ENCODE peak calls at places on chromosomes 6 and 20, in six cellular contexts. Y is H1, D is thyroid gland, V is vagina, T is stomach, L is IMR-90. G is an unnamed sample.
A peak's percentile ranks its signal among the peaks of the same experiment; 100 is the strongest.

GRCh38 chr20:59933296-59933848 is at the start of gene SYCP2:
- DNase-seq in V (no peak), L (no peak), T (peak; percentile 61), D (peak; percentile 31), Y (no peak), G (peak; percentile 39)

GRCh38 chr6:45737331-45738056 is 278.2 kb downstream of the CLIC5 start:
- DNase-seq in Y (no peak), V (no peak), D (no peak), T (no peak), L (no peak), G (no peak)

GRCh38 chr20:50395258-50395729 is 114.9 kb upstream of the PTPN1 start:
- DNase-seq in D (peak; percentile 53), V (no peak), T (peak; percentile 89), L (peak; percentile 34), Y (no peak), G (no peak)

GRCh38 chr20:22584630-22584921 is 204 bp upstream of the FOXA2 start:
- DNase-seq in T (peak; percentile 92), Y (peak; percentile 79), V (no peak), L (no peak), D (peak; percentile 53), G (no peak)

GRCh38 chr20:25077610-25078169 is 4.3 kb downstream of the VSX1 start:
- DNase-seq in L (peak; percentile 6), Y (peak; percentile 47), V (peak; percentile 65), D (no peak), T (peak; percentile 49), G (no peak)

GRCh38 chr6:143194095-143194589 is 133.5 kb downstream of the AIG1 start:
- DNase-seq in D (no peak), V (no peak), T (no peak), Y (no peak), L (no peak), G (no peak)

GRCh38 chr6:24325978-24326377 is 31.9 kb downstream of the DCDC2 start:
- DNase-seq in V (no peak), D (no peak), T (no peak), L (no peak), Y (no peak), G (no peak)

GRCh38 chr6:16909599-16910360 is 148.5 kb upstream of the ATXN1 start:
- DNase-seq in V (no peak), Y (no peak), L (peak; percentile 91), T (no peak), D (no peak), G (no peak)

GRCh38 chr6:72425003-72425681 is 196.7 kb upstream of the KCNQ5 start:
- DNase-seq in D (no peak), V (no peak), Y (no peak), T (no peak), L (peak; percentile 93), G (no peak)

GRCh38 chr20:52291109-52291508 is 99.5 kb upstream of the ZFP64 start:
- DNase-seq in T (no peak), V (no peak), Y (no peak), D (no peak), L (no peak), G (no peak)

GRCh38 chr20:13364278-13365170 is 143.4 kb downstream of the ISM1 start:
- DNase-seq in V (no peak), L (no peak), Y (no peak), D (no peak), T (no peak), G (no peak)

GRCh38 chr20:63980317-63980805 is 571 bp upstream of the PRPF6 start:
- DNase-seq in V (no peak), L (no peak), D (no peak), Y (no peak), T (no peak), G (no peak)

GRCh38 chr20:35327074-35327976 is 35.1 kb upstream of the FAM83C start:
- DNase-seq in T (peak; percentile 58), D (no peak), V (no peak), Y (no peak), L (peak; percentile 46), G (peak; percentile 37)

GRCh38 chr6:84635081-84635745 is 129.2 kb downstream of the TBX18 start:
- DNase-seq in Y (no peak), D (no peak), V (no peak), T (no peak), L (peak; percentile 58), G (no peak)

GRCh38 chr6:24344981-24345380 is 12.9 kb downstream of the DCDC2 start:
- DNase-seq in L (no peak), D (no peak), V (no peak), T (no peak), Y (no peak), G (no peak)

GRCh38 chr6:158870418-158870957 is 51.3 kb upstream of the EZR start:
- DNase-seq in D (no peak), L (no peak), T (no peak), Y (no peak), V (no peak), G (no peak)

GRCh38 chr20:40156600-40157307 is 532.3 kb downstream of the MAFB start:
- DNase-seq in L (no peak), T (no peak), Y (no peak), V (no peak), D (no peak), G (no peak)

GRCh38 chr6:21935561-21936028 is 342.0 kb downstream of the SOX4 start:
- DNase-seq in T (peak; percentile 55), D (peak; percentile 50), L (peak; percentile 69), V (no peak), Y (no peak), G (peak; percentile 28)

DNA sequence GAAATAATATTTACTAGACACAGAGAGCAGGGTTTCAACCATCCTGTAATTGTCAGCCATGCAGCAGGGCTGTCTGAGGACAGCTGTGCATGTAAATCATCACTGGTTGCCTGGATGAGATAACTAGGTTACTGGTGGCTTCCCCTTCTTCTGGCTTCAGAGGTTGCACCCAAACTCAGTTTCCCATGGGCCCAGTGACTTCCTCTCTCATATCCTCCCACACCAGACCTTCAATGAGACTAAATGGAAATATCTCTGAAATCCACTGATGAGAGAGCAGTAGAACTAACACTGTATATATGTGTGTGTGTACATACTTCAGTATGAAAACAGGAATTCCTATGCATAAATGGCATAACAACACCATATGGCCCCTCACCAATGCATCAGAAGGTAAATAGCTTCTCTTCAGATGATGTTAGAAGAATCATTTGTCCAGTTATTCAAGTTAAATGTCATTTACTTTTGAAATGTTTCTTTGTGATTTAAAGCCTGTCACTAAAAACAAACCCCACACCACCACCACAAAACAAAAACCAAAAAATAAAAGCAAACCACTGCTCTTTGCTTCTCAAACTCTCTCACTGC is 51.0 kb upstream of the IL20RA start:
- DNase-seq in D (no peak), Y (no peak), V (no peak), L (no peak), T (no peak), G (no peak)
- TF ChIP-seq POLR2A in D (no peak), Y (no peak), V (no peak), L (no peak), T (no peak), G (no peak)

DNA sequence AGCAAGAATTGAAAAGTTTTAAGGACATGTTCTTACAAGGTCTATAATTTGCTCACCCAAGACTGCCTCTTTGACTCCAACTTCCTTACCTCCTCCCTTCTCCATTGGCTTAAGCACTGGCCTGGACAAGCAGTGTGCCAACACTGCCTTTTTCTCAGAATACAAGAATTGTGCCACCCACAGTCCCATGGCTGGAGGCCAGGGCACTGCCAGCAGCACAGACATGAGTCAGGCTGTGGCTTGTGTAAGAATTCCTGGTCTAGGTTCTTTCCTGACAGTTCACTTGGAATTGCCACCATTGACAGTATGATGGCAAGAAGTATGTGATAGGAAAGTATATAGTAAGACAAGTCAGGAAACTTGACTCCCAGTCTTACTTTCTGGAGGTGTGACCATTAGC is 202.7 kb upstream of the MARCKS start:
- DNase-seq in L (peak; percentile 30), Y (no peak), T (peak; percentile 84), D (peak; percentile 87), V (no peak), G (no peak)
- TF ChIP-seq POLR2A in L (no peak), Y (no peak), T (no peak), D (no peak), V (no peak), G (no peak)

GRCh38 chr6:36756761-36757160 is 59.1 kb downstream of the RAB44 start:
- DNase-seq in T (no peak), Y (no peak), D (no peak), V (no peak), L (no peak), G (no peak)

GRCh38 chr6:36757206-36757605 is 59.6 kb downstream of the RAB44 start:
- DNase-seq in V (no peak), L (no peak), T (no peak), D (no peak), Y (no peak), G (no peak)

GRCh38 chr6:36754582-36755434 is 57.2 kb downstream of the RAB44 start:
- DNase-seq in Y (no peak), V (no peak), T (no peak), D (no peak), L (no peak), G (no peak)

GRCh38 chr6:36753671-36754485 is 56.3 kb downstream of the RAB44 start:
- DNase-seq in T (no peak), V (no peak), D (no peak), L (no peak), Y (no peak), G (no peak)

DNA sequence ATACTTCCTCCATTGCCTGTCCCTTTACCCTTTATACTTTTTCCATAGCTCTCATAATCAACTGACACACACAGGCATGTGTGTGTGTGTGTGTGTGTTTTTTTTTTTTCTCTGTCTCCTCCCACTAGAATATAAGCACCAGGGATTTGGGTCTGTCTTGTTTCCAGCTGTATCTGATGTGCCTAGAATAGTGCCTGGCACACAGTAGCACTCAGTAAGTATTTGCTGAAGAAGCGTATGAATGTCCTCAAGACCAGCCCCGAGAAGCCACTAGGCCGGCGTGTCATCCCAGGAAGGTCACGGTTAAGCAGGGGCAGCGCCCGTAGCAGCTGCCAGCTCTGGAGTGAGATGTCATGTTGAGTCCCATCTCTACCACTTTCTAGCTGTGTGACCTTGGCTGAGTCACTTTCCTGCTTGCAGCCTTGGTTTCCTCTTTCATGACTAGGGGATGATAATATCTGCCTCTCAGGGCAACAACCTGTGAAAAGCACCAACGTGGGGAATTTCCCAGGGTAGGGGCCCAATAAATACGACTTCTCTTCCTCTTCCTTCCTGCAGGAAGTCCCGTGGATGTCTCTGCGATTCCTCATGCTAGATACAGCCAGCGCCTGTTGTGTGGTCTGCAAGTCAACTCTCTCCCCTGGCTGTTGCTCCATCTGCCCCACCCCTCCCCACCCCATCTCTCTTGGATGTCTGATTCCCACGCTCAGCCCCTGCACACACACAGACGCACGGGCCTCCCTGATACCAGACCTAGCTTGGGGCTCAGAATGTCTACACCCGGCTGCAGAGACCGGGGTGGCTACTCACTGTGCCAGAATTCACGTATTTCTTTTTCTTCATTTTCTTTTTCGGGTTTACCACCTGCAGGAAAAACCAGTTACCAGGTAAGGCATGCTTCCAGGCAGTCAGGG is 58.1 kb downstream of the RAB44 start:
- DNase-seq in L (peak; percentile 72), T (peak; percentile 38), D (no peak), V (no peak), Y (no peak), G (peak; percentile 24)
- TF ChIP-seq POLR2A in L (no peak), T (no peak), D (no peak), V (no peak), Y (no peak), G (no peak)

GRCh38 chr6:126842769-126843168 is 275.7 kb upstream of the RSPO3 start:
- DNase-seq in D (no peak), L (no peak), T (no peak), Y (no peak), V (no peak), G (no peak)

DNA sequence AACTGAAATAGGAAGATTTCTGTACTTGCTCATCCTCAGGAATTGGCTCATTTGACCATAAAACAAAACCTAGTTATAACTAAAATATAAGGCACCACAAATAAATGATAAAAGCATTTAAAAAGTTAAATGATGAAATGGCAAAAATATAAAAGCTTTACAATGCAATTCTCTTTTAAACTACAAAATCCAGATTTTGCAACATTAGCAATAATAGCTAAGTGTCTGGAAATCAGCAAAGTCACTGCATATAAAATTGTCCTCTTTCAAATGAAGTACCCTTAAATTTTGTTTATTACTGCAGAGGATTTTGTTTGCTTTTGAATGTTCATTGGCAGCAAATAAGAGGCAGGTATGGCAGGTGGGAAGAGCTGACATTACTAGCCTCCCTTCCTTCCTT is 270.4 kb upstream of the RSPO3 start:
- DNase-seq in D (no peak), Y (no peak), L (no peak), T (no peak), V (no peak), G (no peak)
- TF ChIP-seq POLR2A in D (no peak), Y (no peak), L (no peak), T (no peak), V (no peak), G (no peak)